ENCODE peak calls at places on chromosomes 2 and 18, in six cellular contexts. K is HepG2, E is GM12892, B is GM12878, J is K562, V is H1. W is an unnamed sample.

GRCh38 chr18:56068030-56068671 is 480.2 kb upstream of the TCF4 start:
- DNase-seq in K (no peak), E (no peak), B (no peak), J (no peak), V (no peak), W (no peak)

GRCh38 chr18:79818036-79818435 is 20.3 kb downstream of the KCNG2 start:
- DNase-seq in K (no peak), E (no peak), B (no peak), J (no peak), V (no peak), W (no peak)

GRCh38 chr18:9017900-9018217 is 84.6 kb upstream of the NDUFV2 start:
- DNase-seq in K (no peak), E (no peak), B (no peak), J (no peak), V (no peak), W (no peak)

GRCh38 chr2:127410871-127411396 is 7.3 kb upstream of the PROC start:
- DNase-seq in K (peak), E (no peak), B (no peak), J (no peak), V (no peak), W (no peak)

GRCh38 chr18:11154369-11154982 is 5.1 kb upstream of the PIEZO2 start:
- DNase-seq in K (peak), E (no peak), B (peak), J (no peak), V (no peak), W (no peak)

GRCh38 chr2:10486601-10487079 is 38.5 kb upstream of the ODC1 start:
- DNase-seq in K (peak), E (no peak), B (no peak), J (no peak), V (peak), W (no peak)

GRCh38 chr18:70160075-70160678 is 45.3 kb downstream of the RTTN start:
- DNase-seq in K (no peak), E (no peak), B (no peak), J (no peak), V (no peak), W (no peak)

GRCh38 chr2:187698374-187699110 is 144.3 kb upstream of the TFPI start:
- DNase-seq in K (no peak), E (no peak), B (no peak), J (no peak), V (no peak), W (no peak)

GRCh38 chr2:224561234-224562005 is 23.7 kb downstream of the CUL3 start:
- DNase-seq in K (no peak), E (no peak), B (peak), J (no peak), V (no peak), W (no peak)

GRCh38 chr2:2324565-2325101 is 6.4 kb downstream of the MYT1L start:
- DNase-seq in K (no peak), E (no peak), B (no peak), J (no peak), V (no peak), W (no peak)

GRCh38 chr2:192162392-192163042 is 32.2 kb downstream of the TMEFF2 start:
- DNase-seq in K (peak), E (no peak), B (no peak), J (peak), V (peak), W (no peak)
- TF ChIP-seq TAF1 in K (no peak), E (no peak), B (no peak), J (no peak), V (no peak), W (no peak)

DNA sequence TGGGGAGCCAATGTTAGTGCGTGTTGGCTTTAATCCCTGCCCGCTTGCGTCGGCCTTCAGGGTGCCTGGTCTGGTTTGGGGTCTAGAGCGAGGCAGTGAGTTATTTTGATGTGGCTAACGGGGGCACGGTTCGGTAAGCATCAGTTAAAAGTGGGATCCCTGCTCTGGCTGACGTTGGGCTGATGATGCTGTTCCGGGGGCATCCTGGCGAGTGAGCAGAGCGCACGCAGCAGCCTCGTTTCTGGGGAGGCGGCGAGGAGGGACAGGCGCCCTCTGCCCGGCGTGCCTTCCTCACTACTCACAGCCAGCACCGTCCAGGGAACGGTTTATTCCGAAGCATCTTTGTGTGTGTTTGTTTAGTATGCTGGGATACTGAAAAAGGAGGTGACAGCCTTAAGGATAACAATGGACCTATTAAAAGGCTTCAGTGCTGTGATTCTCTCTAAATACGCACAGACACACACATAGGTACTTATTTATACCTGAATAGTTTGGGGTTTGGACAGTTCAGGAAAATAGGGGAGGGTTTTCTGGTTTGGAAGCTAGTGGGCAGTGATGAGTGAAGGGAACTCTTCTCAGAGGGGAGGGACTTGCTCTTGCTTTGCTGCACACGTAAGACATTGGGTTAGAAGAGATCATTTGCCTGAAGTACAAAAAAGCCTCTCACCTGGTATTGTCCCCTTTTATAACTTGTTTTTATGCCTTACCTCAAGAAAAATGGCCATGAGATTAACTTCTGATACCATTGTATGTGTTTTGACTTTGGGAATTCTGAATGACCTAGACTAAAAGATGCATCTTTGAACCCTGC is 2.1 kb downstream of the CRIM1 start:
- DNase-seq in K (peak), E (no peak), B (no peak), J (no peak), V (peak), W (no peak)
- TF ChIP-seq POLR2A in K (no peak), E (no peak), B (no peak), J (no peak), V (no peak), W (no peak)

DNA sequence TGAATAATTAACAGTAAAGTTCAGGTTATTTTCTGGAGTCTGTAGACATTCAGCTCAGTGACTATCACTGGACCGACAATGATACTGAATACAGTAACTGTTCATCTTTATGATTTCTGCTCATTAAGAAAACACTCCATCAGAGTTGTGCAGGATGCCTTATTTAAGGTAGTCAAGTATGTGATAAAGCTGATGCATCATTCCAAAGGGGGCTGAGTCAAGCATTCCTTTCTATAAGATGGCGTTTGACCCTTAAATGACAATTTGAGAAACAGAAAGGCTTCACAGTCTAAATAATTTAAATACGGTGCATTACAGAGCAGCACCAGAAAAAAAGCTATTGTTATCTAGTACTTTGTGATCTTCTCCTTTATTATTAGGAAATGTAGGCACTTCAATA is 131.1 kb downstream of the CDH2 start:
- DNase-seq in K (no peak), E (no peak), B (no peak), J (no peak), V (no peak), W (no peak)
- TF ChIP-seq TAF1 in K (no peak), E (no peak), B (no peak), J (no peak), V (no peak), W (no peak)

DNA sequence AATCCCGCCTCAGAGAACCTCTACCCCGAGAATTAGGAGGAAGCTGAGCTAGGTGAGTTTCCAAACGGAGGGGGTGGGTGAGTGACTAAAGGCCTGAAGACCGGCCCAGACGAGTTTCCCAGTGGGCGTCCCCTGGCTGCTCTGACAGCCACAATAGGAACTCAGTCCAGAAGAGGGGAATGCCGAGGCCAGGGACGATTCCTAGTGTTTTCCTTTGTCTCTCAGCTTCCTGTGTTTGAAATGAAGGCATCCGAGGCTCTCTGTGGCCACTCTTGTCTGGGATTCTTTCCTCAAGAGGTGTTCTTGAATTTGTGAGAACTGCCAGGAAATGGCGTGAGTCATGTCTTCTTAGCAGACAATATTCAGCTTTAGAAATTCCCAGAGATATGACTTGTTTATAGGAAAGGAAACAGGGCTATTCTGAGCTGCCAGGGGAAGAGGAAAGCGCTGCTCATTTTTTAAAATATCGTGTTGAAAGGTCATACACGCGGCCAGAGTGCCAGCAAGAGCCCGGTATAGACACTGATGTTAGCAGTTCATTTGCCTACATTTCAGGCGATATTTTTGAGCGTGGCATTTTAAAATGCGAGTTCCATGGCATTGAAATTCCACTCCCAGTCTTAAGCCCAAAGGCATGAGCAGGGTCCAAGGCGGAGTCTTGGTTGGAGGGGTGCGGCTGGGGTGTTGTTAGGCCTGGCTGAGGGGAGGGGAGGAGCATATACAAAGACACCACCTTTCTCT is 169.1 kb upstream of the KLF7 start:
- DNase-seq in K (no peak), E (no peak), B (no peak), J (no peak), V (peak), W (no peak)
- TF ChIP-seq POLR2A in K (no peak), E (no peak), B (no peak), J (no peak), V (peak), W (no peak)